ENCODE peak calls at places on chromosomes 3 and 15, in four cellular contexts. U is H1, S is HepG2, X is GM12878. D is an unnamed sample.
A peak's percentile ranks its signal among the peaks of the same experiment; 100 is the strongest.

GRCh38 chr3:74613566-74613965 is 893 bp downstream of the CNTN3 start:
- DNase-seq in U (no peak), S (no peak), X (no peak), D (no peak)

GRCh38 chr15:90814193-90814811 is 54.1 kb upstream of the FURIN start:
- DNase-seq in U (no peak), S (no peak), X (no peak), D (no peak)

GRCh38 chr3:15979490-15979889 is 181.7 kb upstream of the ANKRD28 start:
- DNase-seq in U (no peak), S (no peak), X (no peak), D (no peak)

GRCh38 chr3:80331768-80332167 is 564.0 kb upstream of the ROBO1 start:
- DNase-seq in U (no peak), S (no peak), X (no peak), D (no peak)

GRCh38 chr3:139006051-139006716 is at the start of gene PRR23A:
- DNase-seq in U (no peak), S (no peak), X (no peak), D (no peak)

GRCh38 chr3:134430174-134430573 is 55.6 kb downstream of the ANAPC13 start:
- DNase-seq in U (no peak), S (no peak), X (no peak), D (no peak)

GRCh38 chr15:50182233-50183013 is 427 bp downstream of the SLC27A2 start:
- DNase-seq in U (peak; percentile 85), S (no peak), X (no peak), D (no peak)

GRCh38 chr3:49389297-49389696 is 22.5 kb downstream of the RHOA start:
- DNase-seq in U (no peak), S (no peak), X (no peak), D (no peak)

GRCh38 chr15:48945386-48945785 is 18.3 kb downstream of the SHC4 start:
- DNase-seq in U (no peak), S (no peak), X (no peak), D (no peak)

GRCh38 chr15:90617171-90617570 is 87.4 kb downstream of the CRTC3 start:
- DNase-seq in U (no peak), S (no peak), X (no peak), D (no peak)

GRCh38 chr3:40572588-40572987 is 47.8 kb downstream of the ZNF621 start:
- DNase-seq in U (no peak), S (no peak), X (no peak), D (no peak)

GRCh38 chr3:72102057-72102711 is 317.2 kb upstream of the PROK2 start:
- DNase-seq in U (no peak), S (no peak), X (no peak), D (no peak)

GRCh38 chr15:56817266-56817665 is 84.0 kb upstream of the ZNF280D start:
- DNase-seq in U (no peak), S (no peak), X (no peak), D (peak; percentile 6)

GRCh38 chr3:36893137-36893557 is 51.7 kb downstream of the TRANK1 start:
- DNase-seq in U (peak; percentile 22), S (no peak), X (no peak), D (no peak)

GRCh38 chr15:63918317-63918672 is 84.5 kb upstream of the HERC1 start:
- DNase-seq in U (no peak), S (no peak), X (no peak), D (peak; percentile 54)

GRCh38 chr3:16069149-16069922 is 105.1 kb upstream of the GALNT15 start:
- DNase-seq in U (no peak), S (peak; percentile 87), X (no peak), D (no peak)

GRCh38 chr15:34776706-34777105 is 18.6 kb downstream of the ACTC1 start:
- DNase-seq in U (no peak), S (no peak), X (no peak), D (no peak)

GRCh38 chr3:188389711-188390346 is 235.9 kb downstream of the LPP start:
- DNase-seq in U (no peak), S (no peak), X (no peak), D (no peak)

GRCh38 chr3:190718691-190719090 is 143.8 kb downstream of the GMNC start:
- DNase-seq in U (no peak), S (no peak), X (no peak), D (no peak)

GRCh38 chr3:171458056-171458856 is 1.9 kb downstream of the TNIK start:
- DNase-seq in U (no peak), S (no peak), X (no peak), D (no peak)

GRCh38 chr3:39651993-39652739 is 157.2 kb upstream of the MYRIP start:
- DNase-seq in U (no peak), S (no peak), X (no peak), D (no peak)

GRCh38 chr3:180516368-180516767 is 85.6 kb upstream of the TTC14 start:
- DNase-seq in U (no peak), S (no peak), X (no peak), D (no peak)

DNA sequence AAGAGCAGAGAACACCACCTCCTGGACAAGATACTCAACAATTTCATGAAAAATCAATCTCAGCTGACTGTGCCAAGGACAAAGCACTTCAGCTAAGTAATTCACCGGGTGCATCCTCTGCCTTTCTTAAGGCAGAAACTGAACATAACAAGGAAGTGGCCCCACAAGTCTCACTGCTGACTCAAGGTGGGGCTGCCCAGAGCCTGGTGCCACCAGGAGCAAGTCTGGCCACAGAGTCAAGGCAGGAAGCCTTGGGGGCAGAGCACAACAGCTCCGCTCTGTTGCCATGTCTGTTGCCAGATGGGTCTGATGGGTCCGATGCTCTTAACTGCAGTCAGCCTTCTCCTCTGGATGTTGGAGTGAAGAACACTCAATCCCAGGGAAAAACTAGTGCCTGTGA is 200.5 kb downstream of the AKAP13 start:
- DNase-seq in U (no peak), S (no peak), X (no peak), D (no peak)
- TF ChIP-seq YY1 in U (no peak), S (no peak), X (no peak), D (no peak)

DNA sequence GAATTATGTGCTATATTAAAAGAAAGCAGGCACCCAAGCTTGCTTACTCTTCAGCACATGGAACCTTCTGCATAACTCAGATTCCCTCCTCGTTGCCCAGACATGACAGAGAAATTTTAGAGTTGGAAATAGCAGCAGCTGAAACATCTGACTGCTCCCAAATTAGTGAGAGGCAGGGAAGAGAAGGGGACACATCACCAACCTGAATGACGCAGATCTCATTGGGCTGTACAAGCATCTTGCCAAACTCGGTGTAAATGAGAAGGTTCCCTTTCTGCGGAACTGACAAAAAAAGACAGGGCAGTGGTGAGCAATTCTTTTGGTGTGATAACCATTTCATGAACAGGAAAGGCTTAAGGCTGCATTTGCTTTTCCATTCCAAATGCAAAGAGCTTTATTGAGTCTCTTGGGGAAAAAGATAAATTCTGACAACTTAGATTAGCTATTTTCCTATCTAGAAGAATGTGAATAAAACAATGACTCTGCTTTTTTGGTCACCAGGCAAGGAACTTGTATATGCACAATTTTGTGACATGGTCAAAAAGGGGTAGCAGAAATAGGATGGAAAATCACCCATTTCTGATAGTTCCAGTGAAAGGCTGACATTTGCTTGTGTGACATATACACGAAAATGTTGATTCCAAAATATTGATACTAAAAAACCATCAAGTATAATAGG is 35.1 kb downstream of the HGD start:
- DNase-seq in U (no peak), S (no peak), X (no peak), D (no peak)
- H3K4me3 ChIP-seq in U (no peak overlapping the region), S (no peak overlapping the region), X (no peak overlapping the region), D (no peak overlapping the region)

GRCh38 chr3:71048948-71049347 is 534.6 kb downstream of the FOXP1 start:
- DNase-seq in U (no peak), S (peak; percentile 88), X (no peak), D (no peak)
- TF ChIP-seq SUZ12 in U (no peak), S (no peak), X (no peak), D (no peak)

GRCh38 chr15:40029979-40030893 is 8.7 kb downstream of the SRP14 start:
- DNase-seq in U (no peak), S (peak; percentile 50), X (no peak), D (no peak)
- TF ChIP-seq YY1 in U (no peak), S (no peak), X (peak; percentile 40), D (no peak)

GRCh38 chr15:67124911-67125588 is 59.6 kb downstream of the SMAD3 start:
- DNase-seq in U (no peak), S (no peak), X (no peak), D (no peak)
- H3K4me3 ChIP-seq in U (no peak overlapping the region), S (no peak overlapping the region), X (no peak overlapping the region), D (no peak overlapping the region)

DNA sequence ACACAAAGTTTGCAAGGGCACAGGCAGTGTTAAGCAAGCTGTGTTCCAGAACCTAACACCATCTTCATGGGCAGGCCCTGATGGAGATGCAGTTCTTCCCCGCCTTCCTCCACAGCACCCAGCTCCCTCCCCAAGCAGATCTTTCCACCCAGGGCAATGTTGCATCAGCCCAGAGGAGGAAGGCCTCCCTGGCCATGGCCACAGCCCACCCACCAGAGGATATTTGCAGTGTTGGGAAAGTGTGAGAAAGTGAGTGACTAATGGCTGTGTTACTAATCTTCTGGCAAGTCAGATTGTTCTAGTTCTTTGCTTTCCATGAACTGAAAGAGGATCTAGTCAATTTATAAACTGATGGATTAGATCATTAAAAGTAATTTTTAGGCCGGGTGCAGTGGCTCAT is 42.0 kb upstream of the ATP10A start:
- DNase-seq in U (no peak), S (no peak), X (no peak), D (no peak)
- TF ChIP-seq SUZ12 in U (no peak), S (no peak), X (no peak), D (no peak)